ENCODE peak calls at places on chromosomes 5 and 9, in seven cellular contexts. One of them, this sample, is unnamed.
A peak's percentile ranks its signal among the peaks of the same experiment; 100 is the strongest.

GRCh38 chr5:68074633-68075032 is 140.9 kb upstream of the PIK3R1 start:
- DNase-seq in nucleus accumbens: no peak
- DNase-seq in left colon: no peak
- DNase-seq in NCI-H1436 treated with DMSO at 0.1 percent for 48 hours: no peak
- DNase-seq in naive thymus-derived CD8-positive, alpha-beta T cell: no peak
- DNase-seq in right lobe of liver: no peak
- DNase-seq in COR-L47: peak; percentile 18
- DNase-seq in this sample: no peak

GRCh38 chr9:91302831-91303230 is 58.9 kb downstream of the AUH start:
- DNase-seq in nucleus accumbens: no peak
- DNase-seq in naive thymus-derived CD8-positive, alpha-beta T cell: no peak
- DNase-seq in left colon: no peak
- DNase-seq in right lobe of liver: no peak
- DNase-seq in NCI-H1436 treated with DMSO at 0.1 percent for 48 hours: peak; percentile 75
- DNase-seq in COR-L47: no peak
- DNase-seq in this sample: no peak

GRCh38 chr5:179791881-179792611 is 1.7 kb upstream of the LTC4S start:
- DNase-seq in right lobe of liver: peak; percentile 61
- DNase-seq in nucleus accumbens: no peak
- DNase-seq in naive thymus-derived CD8-positive, alpha-beta T cell: no peak
- DNase-seq in left colon: peak; percentile 37
- DNase-seq in COR-L47: no peak
- DNase-seq in NCI-H1436 treated with DMSO at 0.1 percent for 48 hours: no peak
- DNase-seq in this sample: no peak

GRCh38 chr9:3992924-3993323 is 306.9 kb downstream of the GLIS3 start:
- DNase-seq in COR-L47: no peak
- DNase-seq in left colon: no peak
- DNase-seq in naive thymus-derived CD8-positive, alpha-beta T cell: no peak
- DNase-seq in nucleus accumbens: no peak
- DNase-seq in NCI-H1436 treated with DMSO at 0.1 percent for 48 hours: no peak
- DNase-seq in right lobe of liver: no peak
- DNase-seq in this sample: no peak

GRCh38 chr9:93674580-93675335 is 98.4 kb downstream of the PHF2 start:
- DNase-seq in NCI-H1436 treated with DMSO at 0.1 percent for 48 hours: no peak
- DNase-seq in left colon: peak; percentile 12
- DNase-seq in naive thymus-derived CD8-positive, alpha-beta T cell: no peak
- DNase-seq in right lobe of liver: peak; percentile 43
- DNase-seq in nucleus accumbens: no peak
- DNase-seq in COR-L47: no peak
- DNase-seq in this sample: no peak

GRCh38 chr9:96453625-96454024 is 3.7 kb downstream of the HABP4 start:
- DNase-seq in naive thymus-derived CD8-positive, alpha-beta T cell: no peak
- DNase-seq in right lobe of liver: no peak
- DNase-seq in left colon: no peak
- DNase-seq in NCI-H1436 treated with DMSO at 0.1 percent for 48 hours: no peak
- DNase-seq in nucleus accumbens: no peak
- DNase-seq in COR-L47: peak; percentile 44
- DNase-seq in this sample: no peak

GRCh38 chr9:118630931-118631595 is 738.2 kb downstream of the BRINP1 start:
- DNase-seq in nucleus accumbens: no peak
- DNase-seq in naive thymus-derived CD8-positive, alpha-beta T cell: no peak
- DNase-seq in right lobe of liver: no peak
- DNase-seq in NCI-H1436 treated with DMSO at 0.1 percent for 48 hours: no peak
- DNase-seq in left colon: no peak
- DNase-seq in COR-L47: no peak
- DNase-seq in this sample: no peak

GRCh38 chr9:33263936-33264472 is 504 bp downstream of the BAG1 start:
- DNase-seq in left colon: peak; percentile 58
- DNase-seq in COR-L47: peak; percentile 18
- DNase-seq in right lobe of liver: peak; percentile 76
- DNase-seq in naive thymus-derived CD8-positive, alpha-beta T cell: peak; percentile 11
- DNase-seq in nucleus accumbens: no peak
- DNase-seq in NCI-H1436 treated with DMSO at 0.1 percent for 48 hours: no peak
- DNase-seq in this sample: no peak

GRCh38 chr5:6750142-6750840 is 37.1 kb downstream of the TENT4A start:
- DNase-seq in COR-L47: no peak
- DNase-seq in NCI-H1436 treated with DMSO at 0.1 percent for 48 hours: no peak
- DNase-seq in left colon: no peak
- DNase-seq in naive thymus-derived CD8-positive, alpha-beta T cell: no peak
- DNase-seq in right lobe of liver: no peak
- DNase-seq in nucleus accumbens: no peak
- DNase-seq in this sample: no peak

GRCh38 chr5:69206528-69207190 is 17.3 kb downstream of the CENPH start:
- DNase-seq in naive thymus-derived CD8-positive, alpha-beta T cell: no peak
- DNase-seq in nucleus accumbens: no peak
- DNase-seq in left colon: no peak
- DNase-seq in right lobe of liver: no peak
- DNase-seq in COR-L47: no peak
- DNase-seq in NCI-H1436 treated with DMSO at 0.1 percent for 48 hours: no peak
- DNase-seq in this sample: peak; percentile 74

GRCh38 chr9:135087489-135087791 is at the start of gene OLFM1:
- DNase-seq in nucleus accumbens: peak; percentile 13
- DNase-seq in COR-L47: peak; percentile 43
- DNase-seq in NCI-H1436 treated with DMSO at 0.1 percent for 48 hours: no peak
- DNase-seq in naive thymus-derived CD8-positive, alpha-beta T cell: no peak
- DNase-seq in right lobe of liver: peak; percentile 73
- DNase-seq in left colon: peak; percentile 61
- DNase-seq in this sample: no peak

GRCh38 chr9:81848472-81848871 is 79.8 kb upstream of the SPATA31D4 start:
- DNase-seq in nucleus accumbens: no peak
- DNase-seq in NCI-H1436 treated with DMSO at 0.1 percent for 48 hours: no peak
- DNase-seq in left colon: no peak
- DNase-seq in naive thymus-derived CD8-positive, alpha-beta T cell: no peak
- DNase-seq in right lobe of liver: no peak
- DNase-seq in COR-L47: peak; percentile 11
- DNase-seq in this sample: no peak

GRCh38 chr5:107058239-107058638 is 612.5 kb downstream of the EFNA5 start:
- DNase-seq in COR-L47: no peak
- DNase-seq in right lobe of liver: no peak
- DNase-seq in NCI-H1436 treated with DMSO at 0.1 percent for 48 hours: no peak
- DNase-seq in left colon: no peak
- DNase-seq in nucleus accumbens: no peak
- DNase-seq in naive thymus-derived CD8-positive, alpha-beta T cell: no peak
- DNase-seq in this sample: no peak

GRCh38 chr5:97077246-97077645 is 65.2 kb downstream of the LIX1 start:
- DNase-seq in COR-L47: no peak
- DNase-seq in NCI-H1436 treated with DMSO at 0.1 percent for 48 hours: no peak
- DNase-seq in right lobe of liver: no peak
- DNase-seq in naive thymus-derived CD8-positive, alpha-beta T cell: no peak
- DNase-seq in nucleus accumbens: no peak
- DNase-seq in left colon: no peak
- DNase-seq in this sample: no peak

GRCh38 chr9:99274511-99274910 is 52.4 kb downstream of the SEC61B start:
- DNase-seq in right lobe of liver: no peak
- DNase-seq in left colon: no peak
- DNase-seq in COR-L47: no peak
- DNase-seq in nucleus accumbens: no peak
- DNase-seq in naive thymus-derived CD8-positive, alpha-beta T cell: no peak
- DNase-seq in NCI-H1436 treated with DMSO at 0.1 percent for 48 hours: no peak
- DNase-seq in this sample: no peak

GRCh38 chr9:87069690-87070089 is 122.4 kb upstream of the GAS1 start:
- DNase-seq in COR-L47: no peak
- DNase-seq in naive thymus-derived CD8-positive, alpha-beta T cell: no peak
- DNase-seq in NCI-H1436 treated with DMSO at 0.1 percent for 48 hours: no peak
- DNase-seq in nucleus accumbens: no peak
- DNase-seq in left colon: no peak
- DNase-seq in right lobe of liver: no peak
- DNase-seq in this sample: no peak

GRCh38 chr5:2832394-2832793 is 80.9 kb upstream of the IRX2 start:
- DNase-seq in COR-L47: no peak
- DNase-seq in naive thymus-derived CD8-positive, alpha-beta T cell: no peak
- DNase-seq in left colon: no peak
- DNase-seq in right lobe of liver: no peak
- DNase-seq in nucleus accumbens: no peak
- DNase-seq in NCI-H1436 treated with DMSO at 0.1 percent for 48 hours: no peak
- DNase-seq in this sample: no peak

GRCh38 chr9:73370053-73370452 is 218.4 kb downstream of the ANXA1 start:
- DNase-seq in right lobe of liver: no peak
- DNase-seq in naive thymus-derived CD8-positive, alpha-beta T cell: no peak
- DNase-seq in COR-L47: peak; percentile 19
- DNase-seq in nucleus accumbens: no peak
- DNase-seq in NCI-H1436 treated with DMSO at 0.1 percent for 48 hours: peak; percentile 84
- DNase-seq in left colon: no peak
- DNase-seq in this sample: no peak

This sample was measured in PC-9.